ENCODE peak calls at places on chromosomes 11 and 22, in nine cellular contexts. One of them, this sample, is unnamed.

GRCh38 chr22:31618471-31619176 is 43.4 kb downstream of the PISD start:
- DNase-seq in AG09309: no peak
- DNase-seq in endodermal cell: no peak
- DNase-seq in brain microvascular endothelial cell: no peak
- DNase-seq in neuronal stem cell: no peak
- DNase-seq in thoracic aorta: no peak
- DNase-seq in fibroblast of mammary gland: no peak
- DNase-seq in SJSA1: no peak
- DNase-seq in prostate gland: no peak
- DNase-seq in this sample: no peak

GRCh38 chr11:113693030-113693429 is 13.1 kb downstream of the TMPRSS5 start:
- DNase-seq in AG09309: no peak
- DNase-seq in endodermal cell: no peak
- DNase-seq in brain microvascular endothelial cell: no peak
- DNase-seq in neuronal stem cell: no peak
- DNase-seq in thoracic aorta: no peak
- DNase-seq in fibroblast of mammary gland: no peak
- DNase-seq in SJSA1: no peak
- DNase-seq in prostate gland: no peak
- DNase-seq in this sample: no peak

GRCh38 chr22:31876156-31877035 is 67.9 kb upstream of the YWHAH start:
- DNase-seq in AG09309: peak
- DNase-seq in endodermal cell: no peak
- DNase-seq in brain microvascular endothelial cell: no peak
- DNase-seq in neuronal stem cell: no peak
- DNase-seq in thoracic aorta: no peak
- DNase-seq in fibroblast of mammary gland: peak
- DNase-seq in SJSA1: no peak
- DNase-seq in prostate gland: no peak
- DNase-seq in this sample: no peak

GRCh38 chr22:22394589-22394988 is 114.0 kb downstream of the ZNF280B start:
- DNase-seq in AG09309: no peak
- DNase-seq in endodermal cell: peak
- DNase-seq in brain microvascular endothelial cell: no peak
- DNase-seq in neuronal stem cell: no peak
- DNase-seq in thoracic aorta: no peak
- DNase-seq in fibroblast of mammary gland: no peak
- DNase-seq in SJSA1: peak
- DNase-seq in prostate gland: no peak
- DNase-seq in this sample: no peak

GRCh38 chr11:15901790-15902189 is 454.6 kb downstream of the SOX6 start:
- DNase-seq in AG09309: no peak
- DNase-seq in endodermal cell: no peak
- DNase-seq in brain microvascular endothelial cell: no peak
- DNase-seq in neuronal stem cell: no peak
- DNase-seq in thoracic aorta: no peak
- DNase-seq in fibroblast of mammary gland: no peak
- DNase-seq in SJSA1: no peak
- DNase-seq in prostate gland: peak
- DNase-seq in this sample: no peak

GRCh38 chr22:37492428-37493344 is 6.5 kb upstream of the MFNG start:
- DNase-seq in AG09309: peak
- DNase-seq in endodermal cell: peak
- DNase-seq in brain microvascular endothelial cell: peak
- DNase-seq in neuronal stem cell: peak
- DNase-seq in thoracic aorta: no peak
- DNase-seq in fibroblast of mammary gland: peak
- DNase-seq in SJSA1: no peak
- DNase-seq in prostate gland: no peak
- DNase-seq in this sample: peak

GRCh38 chr11:88179141-88179540 is 3.9 kb upstream of the RAB38 start:
- DNase-seq in AG09309: no peak
- DNase-seq in endodermal cell: no peak
- DNase-seq in brain microvascular endothelial cell: peak
- DNase-seq in neuronal stem cell: no peak
- DNase-seq in thoracic aorta: no peak
- DNase-seq in fibroblast of mammary gland: peak
- DNase-seq in SJSA1: no peak
- DNase-seq in prostate gland: no peak
- DNase-seq in this sample: peak

GRCh38 chr11:79623375-79623774 is 182.5 kb upstream of the TENM4 start:
- DNase-seq in AG09309: no peak
- DNase-seq in endodermal cell: no peak
- DNase-seq in brain microvascular endothelial cell: no peak
- DNase-seq in neuronal stem cell: no peak
- DNase-seq in thoracic aorta: no peak
- DNase-seq in fibroblast of mammary gland: no peak
- DNase-seq in SJSA1: no peak
- DNase-seq in prostate gland: no peak
- DNase-seq in this sample: no peak

GRCh38 chr22:28899199-28899853 is 16.0 kb downstream of the ZNRF3 start:
- DNase-seq in AG09309: no peak
- DNase-seq in endodermal cell: no peak
- DNase-seq in brain microvascular endothelial cell: no peak
- DNase-seq in neuronal stem cell: no peak
- DNase-seq in thoracic aorta: no peak
- DNase-seq in fibroblast of mammary gland: no peak
- DNase-seq in SJSA1: peak
- DNase-seq in prostate gland: no peak
- DNase-seq in this sample: no peak

GRCh38 chr11:94104734-94105133 is 23.9 kb upstream of the PANX1 start:
- DNase-seq in AG09309: no peak
- DNase-seq in endodermal cell: no peak
- DNase-seq in brain microvascular endothelial cell: no peak
- DNase-seq in neuronal stem cell: no peak
- DNase-seq in thoracic aorta: no peak
- DNase-seq in fibroblast of mammary gland: no peak
- DNase-seq in SJSA1: no peak
- DNase-seq in prostate gland: no peak
- DNase-seq in this sample: no peak

GRCh38 chr22:49186756-49187155 is 640.9 kb downstream of the BRD1 start:
- DNase-seq in AG09309: no peak
- DNase-seq in endodermal cell: no peak
- DNase-seq in brain microvascular endothelial cell: no peak
- DNase-seq in neuronal stem cell: no peak
- DNase-seq in thoracic aorta: no peak
- DNase-seq in fibroblast of mammary gland: no peak
- DNase-seq in SJSA1: no peak
- DNase-seq in prostate gland: no peak
- DNase-seq in this sample: no peak

GRCh38 chr11:116733959-116734517 is 38.7 kb downstream of the BUD13 start:
- DNase-seq in AG09309: no peak
- DNase-seq in endodermal cell: no peak
- DNase-seq in brain microvascular endothelial cell: no peak
- DNase-seq in neuronal stem cell: no peak
- DNase-seq in thoracic aorta: no peak
- DNase-seq in fibroblast of mammary gland: no peak
- DNase-seq in SJSA1: no peak
- DNase-seq in prostate gland: no peak
- DNase-seq in this sample: no peak

GRCh38 chr11:84930863-84931262 is 696.3 kb downstream of the DLG2 start:
- DNase-seq in AG09309: no peak
- DNase-seq in endodermal cell: no peak
- DNase-seq in brain microvascular endothelial cell: no peak
- DNase-seq in neuronal stem cell: no peak
- DNase-seq in thoracic aorta: no peak
- DNase-seq in fibroblast of mammary gland: no peak
- DNase-seq in SJSA1: no peak
- DNase-seq in prostate gland: no peak
- DNase-seq in this sample: no peak

GRCh38 chr11:67435727-67436458 is 1.6 kb downstream of the PTPRCAP start:
- DNase-seq in AG09309: no peak
- DNase-seq in endodermal cell: no peak
- DNase-seq in brain microvascular endothelial cell: no peak
- DNase-seq in neuronal stem cell: no peak
- DNase-seq in thoracic aorta: no peak
- DNase-seq in fibroblast of mammary gland: no peak
- DNase-seq in SJSA1: no peak
- DNase-seq in prostate gland: no peak
- DNase-seq in this sample: no peak
- H3K4me3 ChIP-seq in AG09309: no peak
- H3K4me3 ChIP-seq in endodermal cell: no peak
- H3K4me3 ChIP-seq in brain microvascular endothelial cell: no peak
- H3K4me3 ChIP-seq in neuronal stem cell: peak
- H3K4me3 ChIP-seq in thoracic aorta: peak
- H3K4me3 ChIP-seq in fibroblast of mammary gland: no peak
- H3K4me3 ChIP-seq in SJSA1: no peak
- H3K4me3 ChIP-seq in prostate gland: no peak
- H3K4me3 ChIP-seq in this sample: no peak

GRCh38 chr11:67372993-67373915 is at the start of gene CLCF1:
- DNase-seq in AG09309: no peak
- DNase-seq in endodermal cell: peak
- DNase-seq in brain microvascular endothelial cell: peak
- DNase-seq in neuronal stem cell: peak
- DNase-seq in thoracic aorta: no peak
- DNase-seq in fibroblast of mammary gland: peak
- DNase-seq in SJSA1: peak
- DNase-seq in prostate gland: no peak
- DNase-seq in this sample: peak

GRCh38 chr11:67375320-67376021 is 2.1 kb upstream of the CLCF1 start:
- DNase-seq in AG09309: no peak
- DNase-seq in endodermal cell: peak
- DNase-seq in brain microvascular endothelial cell: no peak
- DNase-seq in neuronal stem cell: no peak
- DNase-seq in thoracic aorta: no peak
- DNase-seq in fibroblast of mammary gland: no peak
- DNase-seq in SJSA1: no peak
- DNase-seq in prostate gland: no peak
- DNase-seq in this sample: no peak

GRCh38 chr11:67373916-67374570 is 645 bp upstream of the CLCF1 start:
- DNase-seq in AG09309: peak
- DNase-seq in endodermal cell: peak
- DNase-seq in brain microvascular endothelial cell: peak
- DNase-seq in neuronal stem cell: peak
- DNase-seq in thoracic aorta: peak
- DNase-seq in fibroblast of mammary gland: peak
- DNase-seq in SJSA1: peak
- DNase-seq in prostate gland: peak
- DNase-seq in this sample: peak

GRCh38 chr11:67376022-67376386 is 2.6 kb upstream of the CLCF1 start:
- DNase-seq in AG09309: no peak
- DNase-seq in endodermal cell: no peak
- DNase-seq in brain microvascular endothelial cell: no peak
- DNase-seq in neuronal stem cell: no peak
- DNase-seq in thoracic aorta: no peak
- DNase-seq in fibroblast of mammary gland: no peak
- DNase-seq in SJSA1: no peak
- DNase-seq in prostate gland: no peak
- DNase-seq in this sample: no peak

GRCh38 chr11:67374571-67375276 is 1.3 kb upstream of the CLCF1 start:
- DNase-seq in AG09309: no peak
- DNase-seq in endodermal cell: peak
- DNase-seq in brain microvascular endothelial cell: no peak
- DNase-seq in neuronal stem cell: no peak
- DNase-seq in thoracic aorta: no peak
- DNase-seq in fibroblast of mammary gland: peak
- DNase-seq in SJSA1: no peak
- DNase-seq in prostate gland: no peak
- DNase-seq in this sample: peak
- H3K4me3 ChIP-seq in AG09309: peak
- H3K4me3 ChIP-seq in endodermal cell: peak
- H3K4me3 ChIP-seq in brain microvascular endothelial cell: peak
- H3K4me3 ChIP-seq in neuronal stem cell: no peak
- H3K4me3 ChIP-seq in thoracic aorta: peak
- H3K4me3 ChIP-seq in fibroblast of mammary gland: peak
- H3K4me3 ChIP-seq in SJSA1: peak
- H3K4me3 ChIP-seq in prostate gland: no peak
- H3K4me3 ChIP-seq in this sample: peak

DNA sequence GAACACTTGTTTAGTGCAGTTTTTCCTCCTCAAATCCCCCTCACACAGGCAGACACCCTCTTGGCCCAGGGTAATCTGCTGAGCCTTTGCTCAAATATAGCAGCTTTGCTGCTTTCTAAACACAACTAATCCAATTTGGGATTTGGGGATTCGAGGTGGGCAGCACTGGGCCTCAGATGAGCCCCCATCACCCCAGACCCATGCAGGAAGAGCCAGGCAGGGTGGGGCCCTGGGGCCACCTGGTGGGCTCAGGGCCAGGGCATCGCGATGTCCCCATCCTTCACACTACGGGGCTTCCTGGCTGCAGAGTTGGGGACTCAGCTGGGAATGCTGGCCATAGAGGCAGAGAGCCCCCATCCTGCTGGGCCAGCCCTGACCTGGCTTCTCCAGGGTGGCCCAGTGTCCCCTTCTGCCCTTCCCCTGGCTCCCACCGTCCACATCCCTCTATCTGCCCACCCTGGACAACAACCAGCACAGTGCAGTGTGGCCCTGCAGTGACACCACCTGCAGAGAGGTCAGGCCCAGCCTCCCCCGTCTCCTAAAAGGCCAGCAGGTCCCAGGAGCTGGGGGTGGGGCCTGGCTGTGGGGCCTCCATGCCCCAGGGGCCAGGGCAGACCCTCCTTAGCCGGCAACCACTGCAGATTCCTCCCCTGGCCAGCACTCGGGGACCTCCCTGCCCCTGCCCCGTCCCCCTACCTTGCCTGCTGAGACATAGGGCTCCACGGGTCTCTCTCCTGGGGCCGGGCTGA is 56.6 kb upstream of the CCDC188 start:
- DNase-seq in AG09309: no peak
- DNase-seq in endodermal cell: no peak
- DNase-seq in brain microvascular endothelial cell: no peak
- DNase-seq in neuronal stem cell: no peak
- DNase-seq in thoracic aorta: no peak
- DNase-seq in fibroblast of mammary gland: no peak
- DNase-seq in SJSA1: no peak
- DNase-seq in prostate gland: no peak
- DNase-seq in this sample: no peak
- H3K4me3 ChIP-seq in AG09309: no peak
- H3K4me3 ChIP-seq in endodermal cell: peak
- H3K4me3 ChIP-seq in brain microvascular endothelial cell: peak
- H3K4me3 ChIP-seq in neuronal stem cell: no peak
- H3K4me3 ChIP-seq in thoracic aorta: peak
- H3K4me3 ChIP-seq in fibroblast of mammary gland: peak
- H3K4me3 ChIP-seq in SJSA1: no peak
- H3K4me3 ChIP-seq in prostate gland: no peak
- H3K4me3 ChIP-seq in this sample: peak

DNA sequence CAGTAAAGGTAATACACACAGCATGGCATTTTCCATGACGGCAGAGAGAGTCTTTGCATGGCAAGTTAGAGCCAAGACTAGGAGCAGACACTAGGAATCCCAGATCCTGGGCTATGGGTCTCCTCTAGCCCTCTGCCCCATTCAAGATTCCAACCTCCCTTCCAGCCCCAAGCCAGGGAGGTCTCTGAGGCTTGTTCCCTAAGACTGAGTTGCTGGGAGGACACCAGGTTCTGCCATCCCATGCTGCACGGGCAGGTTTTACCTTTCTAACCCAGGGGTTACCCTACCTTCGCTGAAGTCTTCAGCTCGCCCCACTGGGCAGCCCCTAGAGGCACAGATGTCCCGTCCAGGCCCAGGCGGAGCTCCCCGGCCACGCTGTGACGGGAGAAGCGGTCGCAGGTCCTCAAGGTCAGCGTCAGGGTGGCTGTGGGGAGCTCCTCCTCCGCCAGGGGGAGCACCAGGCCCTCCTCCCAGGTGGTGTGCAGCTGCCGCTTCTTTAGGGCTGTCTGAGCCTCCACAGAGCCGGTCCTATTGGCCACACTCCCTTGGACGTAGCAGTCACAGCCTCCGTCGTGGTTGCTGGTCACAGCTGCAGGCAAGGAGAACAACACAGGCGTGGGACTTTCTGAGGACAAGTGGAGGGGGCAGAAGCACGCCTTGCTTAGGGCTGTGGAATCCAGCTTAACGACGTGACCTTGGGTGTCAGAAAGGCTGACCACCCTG is 33.8 kb downstream of the SYT13 start:
- DNase-seq in AG09309: no peak
- DNase-seq in endodermal cell: peak
- DNase-seq in brain microvascular endothelial cell: peak
- DNase-seq in neuronal stem cell: peak
- DNase-seq in thoracic aorta: no peak
- DNase-seq in fibroblast of mammary gland: peak
- DNase-seq in SJSA1: peak
- DNase-seq in prostate gland: no peak
- DNase-seq in this sample: peak
- H3K4me3 ChIP-seq in AG09309: no peak
- H3K4me3 ChIP-seq in endodermal cell: no peak
- H3K4me3 ChIP-seq in brain microvascular endothelial cell: no peak
- H3K4me3 ChIP-seq in neuronal stem cell: no peak
- H3K4me3 ChIP-seq in thoracic aorta: no peak
- H3K4me3 ChIP-seq in fibroblast of mammary gland: no peak
- H3K4me3 ChIP-seq in SJSA1: no peak
- H3K4me3 ChIP-seq in prostate gland: no peak
- H3K4me3 ChIP-seq in this sample: no peak